ENCODE peak calls at places on chromosomes 12 and 14, in ten cellular contexts. One of them, this sample, is unnamed.
A peak's percentile ranks its signal among the peaks of the same experiment; 100 is the strongest.

GRCh38 chr14:43413094-43413493 is 1094.0 kb downstream of the FSCB start:
- DNase-seq in prostate gland: no peak
- DNase-seq in HFF-Myc: no peak
- DNase-seq in tibial artery: no peak
- DNase-seq in esophagus squamous epithelium: no peak
- DNase-seq in tibial nerve: no peak
- DNase-seq in Panc1: no peak
- DNase-seq in lower leg skin: no peak
- DNase-seq in brain microvascular endothelial cell: no peak
- DNase-seq in AG04450: no peak
- DNase-seq in this sample: no peak

GRCh38 chr12:81187686-81188085 is 109.8 kb downstream of the ACSS3 start:
- DNase-seq in prostate gland: no peak
- DNase-seq in HFF-Myc: no peak
- DNase-seq in tibial artery: no peak
- DNase-seq in esophagus squamous epithelium: no peak
- DNase-seq in tibial nerve: no peak
- DNase-seq in Panc1: no peak
- DNase-seq in lower leg skin: no peak
- DNase-seq in brain microvascular endothelial cell: no peak
- DNase-seq in AG04450: no peak
- DNase-seq in this sample: no peak

GRCh38 chr12:121443911-121444841 is 44.3 kb downstream of the RNF34 start:
- DNase-seq in prostate gland: no peak
- DNase-seq in HFF-Myc: no peak
- DNase-seq in tibial artery: no peak
- DNase-seq in esophagus squamous epithelium: no peak
- DNase-seq in tibial nerve: no peak
- DNase-seq in Panc1: no peak
- DNase-seq in lower leg skin: no peak
- DNase-seq in brain microvascular endothelial cell: no peak
- DNase-seq in AG04450: no peak
- DNase-seq in this sample: no peak

GRCh38 chr14:90495357-90496276 is 98.8 kb downstream of the CALM1 start:
- DNase-seq in prostate gland: no peak
- DNase-seq in HFF-Myc: peak; percentile 52
- DNase-seq in tibial artery: no peak
- DNase-seq in esophagus squamous epithelium: no peak
- DNase-seq in tibial nerve: peak; percentile 67
- DNase-seq in Panc1: no peak
- DNase-seq in lower leg skin: no peak
- DNase-seq in brain microvascular endothelial cell: peak; percentile 66
- DNase-seq in AG04450: peak; percentile 44
- DNase-seq in this sample: peak; percentile 16

GRCh38 chr12:57627504-57628279 is 5.3 kb downstream of the B4GALNT1 start:
- DNase-seq in prostate gland: no peak
- DNase-seq in HFF-Myc: no peak
- DNase-seq in tibial artery: no peak
- DNase-seq in esophagus squamous epithelium: no peak
- DNase-seq in tibial nerve: peak; percentile 3
- DNase-seq in Panc1: no peak
- DNase-seq in lower leg skin: peak; percentile 9
- DNase-seq in brain microvascular endothelial cell: no peak
- DNase-seq in AG04450: no peak
- DNase-seq in this sample: no peak

GRCh38 chr14:64112859-64113258 is 181.3 kb downstream of the ESR2 start:
- DNase-seq in prostate gland: peak; percentile 31
- DNase-seq in HFF-Myc: no peak
- DNase-seq in tibial artery: no peak
- DNase-seq in esophagus squamous epithelium: no peak
- DNase-seq in tibial nerve: no peak
- DNase-seq in Panc1: no peak
- DNase-seq in lower leg skin: no peak
- DNase-seq in brain microvascular endothelial cell: no peak
- DNase-seq in AG04450: no peak
- DNase-seq in this sample: no peak

GRCh38 chr12:108783446-108783845 is 52.1 kb upstream of the CORO1C start:
- DNase-seq in prostate gland: no peak
- DNase-seq in HFF-Myc: no peak
- DNase-seq in tibial artery: no peak
- DNase-seq in esophagus squamous epithelium: no peak
- DNase-seq in tibial nerve: no peak
- DNase-seq in Panc1: no peak
- DNase-seq in lower leg skin: no peak
- DNase-seq in brain microvascular endothelial cell: no peak
- DNase-seq in AG04450: no peak
- DNase-seq in this sample: no peak

GRCh38 chr12:90842477-90842876 is 112.5 kb downstream of the CCER1 start:
- DNase-seq in prostate gland: peak; percentile 10
- DNase-seq in HFF-Myc: no peak
- DNase-seq in tibial artery: no peak
- DNase-seq in esophagus squamous epithelium: no peak
- DNase-seq in tibial nerve: no peak
- DNase-seq in Panc1: no peak
- DNase-seq in lower leg skin: no peak
- DNase-seq in brain microvascular endothelial cell: no peak
- DNase-seq in AG04450: no peak
- DNase-seq in this sample: no peak

GRCh38 chr12:10288989-10289388 is 18.7 kb upstream of the KLRD1 start:
- DNase-seq in prostate gland: no peak
- DNase-seq in HFF-Myc: no peak
- DNase-seq in tibial artery: no peak
- DNase-seq in esophagus squamous epithelium: no peak
- DNase-seq in tibial nerve: no peak
- DNase-seq in Panc1: no peak
- DNase-seq in lower leg skin: no peak
- DNase-seq in brain microvascular endothelial cell: no peak
- DNase-seq in AG04450: no peak
- DNase-seq in this sample: no peak

GRCh38 chr12:93015970-93016751 is 87.1 kb upstream of the EEA1 start:
- DNase-seq in prostate gland: peak; percentile 70
- DNase-seq in HFF-Myc: no peak
- DNase-seq in tibial artery: no peak
- DNase-seq in esophagus squamous epithelium: no peak
- DNase-seq in tibial nerve: no peak
- DNase-seq in Panc1: no peak
- DNase-seq in lower leg skin: no peak
- DNase-seq in brain microvascular endothelial cell: no peak
- DNase-seq in AG04450: no peak
- DNase-seq in this sample: no peak

GRCh38 chr12:111653596-111653995 is 32.2 kb downstream of the BRAP start:
- DNase-seq in prostate gland: no peak
- DNase-seq in HFF-Myc: no peak
- DNase-seq in tibial artery: no peak
- DNase-seq in esophagus squamous epithelium: no peak
- DNase-seq in tibial nerve: no peak
- DNase-seq in Panc1: no peak
- DNase-seq in lower leg skin: no peak
- DNase-seq in brain microvascular endothelial cell: no peak
- DNase-seq in AG04450: no peak
- DNase-seq in this sample: no peak
- H3K4me3 ChIP-seq in prostate gland: no peak overlapping the region
- H3K4me3 ChIP-seq in HFF-Myc: no peak overlapping the region
- H3K4me3 ChIP-seq in tibial artery: no peak overlapping the region
- H3K4me3 ChIP-seq in esophagus squamous epithelium: no peak overlapping the region
- H3K4me3 ChIP-seq in tibial nerve: no peak overlapping the region
- H3K4me3 ChIP-seq in Panc1: no peak overlapping the region
- H3K4me3 ChIP-seq in lower leg skin: no peak overlapping the region
- H3K4me3 ChIP-seq in brain microvascular endothelial cell: no peak overlapping the region
- H3K4me3 ChIP-seq in AG04450: no peak overlapping the region
- H3K4me3 ChIP-seq in this sample: no peak overlapping the region

DNA sequence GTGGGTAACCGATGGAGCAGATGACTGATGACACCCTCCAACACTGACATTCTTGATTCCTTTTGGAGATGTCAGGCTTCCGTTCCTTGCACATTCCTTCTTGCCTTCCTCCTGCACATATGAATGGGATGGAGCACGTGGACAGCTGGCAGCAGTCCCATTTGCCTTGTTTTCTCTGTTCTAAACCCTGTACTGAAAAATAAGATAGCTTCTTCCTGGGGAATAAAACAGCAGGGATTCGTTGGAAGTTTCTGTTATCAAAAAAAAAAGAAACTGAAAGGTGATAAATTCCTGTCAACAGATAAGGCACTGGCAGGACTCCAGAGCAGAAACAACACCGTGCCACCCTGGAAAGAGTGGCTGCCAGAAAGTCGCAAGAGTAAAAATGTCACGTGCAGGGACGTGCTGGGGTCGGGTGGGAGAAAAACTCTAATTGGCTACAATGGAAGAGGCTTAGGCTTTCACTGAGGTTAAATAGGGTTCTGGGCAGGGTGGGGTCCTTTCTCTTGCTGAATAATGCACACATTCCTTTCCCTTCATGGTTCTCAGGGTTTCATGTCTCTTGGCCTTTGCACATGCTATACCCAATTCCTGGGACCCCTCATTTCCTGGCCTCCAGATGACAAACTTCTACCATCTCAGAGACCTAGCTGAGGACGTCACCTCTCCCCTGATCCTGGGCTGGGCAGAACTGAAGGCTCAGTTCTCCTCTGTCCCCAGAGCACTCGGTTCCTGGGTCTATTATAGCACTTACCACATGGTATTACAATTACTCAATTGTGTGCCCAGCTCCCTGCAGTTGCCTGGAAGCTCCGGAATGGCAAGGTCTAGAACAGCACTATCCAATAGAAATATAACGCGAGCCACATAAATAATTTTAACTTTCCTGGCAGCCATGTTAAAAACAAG is 7.0 kb upstream of the NUAK1 start:
- DNase-seq in prostate gland: no peak
- DNase-seq in HFF-Myc: no peak
- DNase-seq in tibial artery: no peak
- DNase-seq in esophagus squamous epithelium: no peak
- DNase-seq in tibial nerve: no peak
- DNase-seq in Panc1: no peak
- DNase-seq in lower leg skin: no peak
- DNase-seq in brain microvascular endothelial cell: no peak
- DNase-seq in AG04450: no peak
- DNase-seq in this sample: no peak
- H3K4me3 ChIP-seq in prostate gland: no peak overlapping the region
- H3K4me3 ChIP-seq in HFF-Myc: no peak overlapping the region
- H3K4me3 ChIP-seq in tibial artery: no peak overlapping the region
- H3K4me3 ChIP-seq in esophagus squamous epithelium: no peak overlapping the region
- H3K4me3 ChIP-seq in tibial nerve: no peak overlapping the region
- H3K4me3 ChIP-seq in Panc1: no peak overlapping the region
- H3K4me3 ChIP-seq in lower leg skin: no peak overlapping the region
- H3K4me3 ChIP-seq in brain microvascular endothelial cell: no peak overlapping the region
- H3K4me3 ChIP-seq in AG04450: no peak overlapping the region
- H3K4me3 ChIP-seq in this sample: no peak overlapping the region

DNA sequence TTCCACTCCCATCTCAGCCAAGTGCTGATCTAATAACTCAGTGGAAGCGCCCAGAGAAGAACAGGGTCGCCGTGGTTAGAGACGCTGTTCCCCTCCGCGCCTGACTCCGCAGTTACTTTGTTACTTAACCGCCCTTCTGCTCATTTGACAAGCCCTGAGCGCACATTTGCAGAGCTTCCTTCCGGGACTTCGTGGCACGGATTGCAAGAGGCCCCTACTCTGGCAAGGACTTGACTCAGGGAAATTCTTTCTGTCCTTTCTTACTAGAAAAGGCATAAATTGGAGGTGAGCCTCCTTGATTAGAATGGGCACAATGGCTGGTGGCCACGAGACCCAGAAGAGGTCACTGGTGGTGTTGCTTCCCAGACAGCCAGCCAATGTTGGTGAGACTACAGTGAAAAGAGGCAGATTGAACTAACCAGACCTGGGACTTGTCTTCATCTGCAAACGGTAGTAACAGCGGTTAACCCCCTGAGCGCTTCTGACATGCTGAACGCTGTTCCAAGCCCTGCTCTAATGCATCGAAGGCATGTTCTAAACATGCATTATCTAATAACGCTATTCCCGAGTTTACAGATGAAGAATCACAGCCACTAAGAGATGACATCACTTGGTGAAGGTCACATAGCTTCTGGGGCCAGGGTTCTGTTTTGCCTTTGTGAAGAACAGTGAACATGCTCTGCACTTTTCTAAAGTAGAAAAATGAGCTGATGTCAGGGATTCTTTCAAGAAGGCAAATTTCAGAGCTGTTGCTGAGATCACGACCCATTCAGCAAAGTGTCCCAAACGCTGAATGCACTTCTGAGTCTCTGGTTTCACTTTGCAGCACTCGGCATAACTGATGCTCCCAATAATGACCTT is 55.8 kb downstream of the FOS start:
- DNase-seq in prostate gland: no peak
- DNase-seq in HFF-Myc: no peak
- DNase-seq in tibial artery: peak; percentile 62
- DNase-seq in esophagus squamous epithelium: no peak
- DNase-seq in tibial nerve: peak; percentile 41
- DNase-seq in Panc1: no peak
- DNase-seq in lower leg skin: peak; percentile 55
- DNase-seq in brain microvascular endothelial cell: no peak
- DNase-seq in AG04450: no peak
- DNase-seq in this sample: no peak
- H3K4me3 ChIP-seq in prostate gland: no peak overlapping the region
- H3K4me3 ChIP-seq in HFF-Myc: no peak overlapping the region
- H3K4me3 ChIP-seq in tibial artery: no peak overlapping the region
- H3K4me3 ChIP-seq in esophagus squamous epithelium: no peak overlapping the region
- H3K4me3 ChIP-seq in tibial nerve: peak overlapping the region; percentile 20
- H3K4me3 ChIP-seq in Panc1: no peak overlapping the region
- H3K4me3 ChIP-seq in lower leg skin: no peak overlapping the region
- H3K4me3 ChIP-seq in brain microvascular endothelial cell: no peak overlapping the region
- H3K4me3 ChIP-seq in AG04450: no peak overlapping the region
- H3K4me3 ChIP-seq in this sample: no peak overlapping the region

GRCh38 chr12:104671407-104672095 is 214.8 kb downstream of the CHST11 start:
- DNase-seq in prostate gland: peak; percentile 65
- DNase-seq in HFF-Myc: peak; percentile 88
- DNase-seq in tibial artery: peak; percentile 90
- DNase-seq in esophagus squamous epithelium: peak; percentile 13
- DNase-seq in tibial nerve: peak; percentile 81
- DNase-seq in Panc1: peak; percentile 89
- DNase-seq in lower leg skin: peak; percentile 88
- DNase-seq in brain microvascular endothelial cell: peak; percentile 81
- DNase-seq in AG04450: no peak
- DNase-seq in this sample: peak; percentile 89

GRCh38 chr12:104674083-104674482 is 217.3 kb downstream of the CHST11 start:
- DNase-seq in prostate gland: no peak
- DNase-seq in HFF-Myc: no peak
- DNase-seq in tibial artery: no peak
- DNase-seq in esophagus squamous epithelium: no peak
- DNase-seq in tibial nerve: no peak
- DNase-seq in Panc1: no peak
- DNase-seq in lower leg skin: no peak
- DNase-seq in brain microvascular endothelial cell: no peak
- DNase-seq in AG04450: no peak
- DNase-seq in this sample: no peak

GRCh38 chr12:104673294-104674062 is 216.7 kb downstream of the CHST11 start:
- DNase-seq in prostate gland: no peak
- DNase-seq in HFF-Myc: no peak
- DNase-seq in tibial artery: peak; percentile 49
- DNase-seq in esophagus squamous epithelium: no peak
- DNase-seq in tibial nerve: no peak
- DNase-seq in Panc1: no peak
- DNase-seq in lower leg skin: no peak
- DNase-seq in brain microvascular endothelial cell: no peak
- DNase-seq in AG04450: no peak
- DNase-seq in this sample: peak; percentile 56

GRCh38 chr12:104672096-104672445 is 215.3 kb downstream of the CHST11 start:
- DNase-seq in prostate gland: no peak
- DNase-seq in HFF-Myc: no peak
- DNase-seq in tibial artery: no peak
- DNase-seq in esophagus squamous epithelium: no peak
- DNase-seq in tibial nerve: no peak
- DNase-seq in Panc1: no peak
- DNase-seq in lower leg skin: no peak
- DNase-seq in brain microvascular endothelial cell: no peak
- DNase-seq in AG04450: no peak
- DNase-seq in this sample: no peak

GRCh38 chr12:104672501-104673265 is 215.9 kb downstream of the CHST11 start:
- DNase-seq in prostate gland: no peak
- DNase-seq in HFF-Myc: no peak
- DNase-seq in tibial artery: peak; percentile 74
- DNase-seq in esophagus squamous epithelium: no peak
- DNase-seq in tibial nerve: no peak
- DNase-seq in Panc1: no peak
- DNase-seq in lower leg skin: no peak
- DNase-seq in brain microvascular endothelial cell: no peak
- DNase-seq in AG04450: no peak
- DNase-seq in this sample: no peak
- H3K4me3 ChIP-seq in prostate gland: no peak overlapping the region
- H3K4me3 ChIP-seq in HFF-Myc: no peak overlapping the region
- H3K4me3 ChIP-seq in tibial artery: no peak overlapping the region
- H3K4me3 ChIP-seq in esophagus squamous epithelium: no peak overlapping the region
- H3K4me3 ChIP-seq in tibial nerve: no peak overlapping the region
- H3K4me3 ChIP-seq in Panc1: no peak overlapping the region
- H3K4me3 ChIP-seq in lower leg skin: no peak overlapping the region
- H3K4me3 ChIP-seq in brain microvascular endothelial cell: no peak overlapping the region
- H3K4me3 ChIP-seq in AG04450: no peak overlapping the region
- H3K4me3 ChIP-seq in this sample: no peak overlapping the region